ENCODE peak calls at places on chromosome 15, in four cellular contexts. U, M, Q and C are unnamed samples.

GRCh38 chr15:62966294-62966693 is 76.3 kb upstream of the TPM1 start:
- DNase-seq in M (no peak), U (no peak), Q (no peak), C (no peak)

GRCh38 chr15:98177950-98178848 is 217.7 kb downstream of the ARRDC4 start:
- DNase-seq in Q (peak; percentile 67), U (no peak), M (no peak), C (peak; percentile 66)

GRCh38 chr15:62453979-62454378 is 288.9 kb upstream of the C2CD4B start:
- DNase-seq in M (no peak), U (no peak), Q (no peak), C (no peak)

GRCh38 chr15:92705693-92706618 is 50.4 kb upstream of the FAM174B start:
- DNase-seq in Q (no peak), M (no peak), U (no peak), C (no peak)

GRCh38 chr15:49435201-49435600 is 12.2 kb downstream of the FGF7 start:
- DNase-seq in U (no peak), M (no peak), Q (no peak), C (no peak)

GRCh38 chr15:28114721-28115622 is 15.9 kb upstream of the OCA2 start:
- DNase-seq in Q (no peak), U (no peak), M (no peak), C (peak; percentile 33)

GRCh38 chr15:57784081-57784488 is 77.6 kb downstream of the POLR2M start:
- DNase-seq in U (peak; percentile 69), M (peak; percentile 21), Q (no peak), C (no peak)

GRCh38 chr15:101070502-101071273 is 151.5 kb downstream of the LRRK1 start:
- DNase-seq in Q (no peak), U (peak; percentile 69), M (no peak), C (no peak)

GRCh38 chr15:40114218-40114617 is 5.5 kb upstream of the BMF start:
- DNase-seq in M (no peak), U (no peak), Q (no peak), C (no peak)

GRCh38 chr15:82532991-82533481 is 7.2 kb downstream of the RPS17 start:
- DNase-seq in U (no peak), Q (no peak), M (no peak), C (no peak)
- H3K36me3 ChIP-seq in U (peaks cover 15% of the 10 kb centered on the region), Q (peaks cover 25% of the 10 kb centered on the region), M (peaks cover 57% of the 10 kb centered on the region), C (peaks cover 22% of the 10 kb centered on the region)

DNA sequence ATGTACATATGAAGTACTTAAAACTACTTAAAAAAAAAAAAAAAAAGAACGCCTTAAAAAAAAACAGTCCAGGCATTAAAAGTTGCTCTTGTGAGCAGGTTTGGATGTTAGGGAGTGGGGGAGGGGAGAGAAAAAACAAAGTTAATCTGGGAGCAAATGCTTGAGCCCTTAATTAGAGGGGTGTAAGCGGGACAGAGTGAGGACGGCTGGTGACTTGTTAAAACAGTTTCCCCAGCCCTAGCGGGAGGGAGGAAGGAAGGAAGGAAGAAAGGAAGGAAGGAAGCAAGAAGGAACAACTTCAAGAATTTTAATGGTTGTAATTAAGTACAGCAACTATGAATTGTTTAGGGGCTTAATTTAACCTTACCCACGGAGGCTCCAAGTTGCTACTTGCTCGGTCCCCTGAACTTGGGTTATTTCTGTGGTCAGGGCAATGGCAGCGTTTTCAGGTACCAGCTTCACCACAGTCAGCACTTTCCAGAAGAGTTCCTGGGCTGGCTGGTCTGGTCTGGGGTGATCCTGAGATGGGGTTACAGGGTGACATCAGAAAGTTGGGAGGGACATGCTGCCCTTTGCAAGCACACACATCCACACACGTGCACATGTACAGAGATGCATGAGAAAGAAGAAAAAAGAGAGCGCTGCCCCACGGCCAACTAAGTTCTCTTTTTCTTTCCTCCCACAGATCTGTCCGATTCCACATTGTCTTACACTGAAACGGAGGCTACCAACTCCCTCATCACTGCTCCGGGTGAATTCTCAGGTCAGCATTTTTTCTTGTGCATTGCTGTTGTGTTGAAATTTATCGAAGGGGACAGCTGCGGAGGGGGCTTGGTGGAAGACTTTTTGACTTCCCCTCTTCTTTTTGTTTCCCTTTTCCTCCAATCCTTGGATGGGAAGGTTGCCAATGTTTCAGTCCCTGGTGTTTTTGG is 14.0 kb downstream of the SMAD6 start:
- DNase-seq in Q (no peak), U (no peak), M (no peak), C (no peak)
- H3K4me3 ChIP-seq in Q (no peak overlapping the region), U (no peak overlapping the region), M (no peak overlapping the region), C (no peak overlapping the region)

GRCh38 chr15:78914027-78914764 is 30.6 kb downstream of the CTSH start:
- DNase-seq in M (peak; percentile 57), U (peak; percentile 26), Q (no peak), C (peak; percentile 78)
- H3K27me3 ChIP-seq in M (no peaks in the 10 kb centered on the region), U (no peaks in the 10 kb centered on the region), Q (no peaks in the 10 kb centered on the region), C (no peaks in the 10 kb centered on the region)

GRCh38 chr15:74682954-74683353 is 12.9 kb downstream of the EDC3 start:
- DNase-seq in Q (no peak), M (no peak), U (no peak), C (no peak)
- H3K36me3 ChIP-seq in Q (peaks cover 21% of the 10 kb centered on the region), M (peaks cover 17% of the 10 kb centered on the region), U (peaks cover 2% of the 10 kb centered on the region), C (no peaks in the 10 kb centered on the region)

GRCh38 chr15:75713338-75713895 is 769 bp upstream of the CSPG4 start:
- DNase-seq in U (no peak), Q (no peak), M (peak; percentile 51), C (peak; percentile 77)

GRCh38 chr15:75714195-75714594 is 1.5 kb upstream of the CSPG4 start:
- DNase-seq in U (no peak), Q (no peak), M (no peak), C (no peak)

GRCh38 chr15:75718326-75718725 is 5.7 kb upstream of the CSPG4 start:
- DNase-seq in Q (no peak), U (peak; percentile 67), M (no peak), C (no peak)

GRCh38 chr15:75712668-75713337 is at the start of gene CSPG4:
- DNase-seq in M (peak; percentile 77), U (no peak), Q (no peak), C (peak; percentile 95)
- H3K4me3 ChIP-seq in M (peak within 1 kb of the TSS; percentile 83), U (peak within 1 kb of the TSS; percentile 86), Q (no peak within 1 kb of the TSS), C (peak within 1 kb of the TSS; percentile 46)

DNA sequence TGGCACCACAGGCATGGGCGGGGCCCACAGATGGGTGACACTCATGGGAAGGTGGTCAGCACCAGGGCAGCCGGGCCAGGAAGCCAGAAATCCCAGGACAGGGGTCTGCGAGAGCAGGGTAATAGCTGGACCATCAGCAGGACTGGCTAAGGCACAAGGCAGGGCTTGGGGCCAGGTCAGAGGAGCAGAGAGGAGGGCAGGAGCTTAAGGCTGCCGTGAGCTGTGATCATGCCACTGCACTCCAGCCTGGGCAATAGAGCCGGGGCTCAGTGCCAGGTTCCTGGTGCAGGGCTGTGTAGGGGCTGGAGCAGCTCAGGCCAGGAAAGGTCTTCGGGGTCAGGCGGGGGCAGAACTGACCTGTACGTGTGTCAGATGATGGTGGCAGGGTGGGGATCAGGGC is 64.2 kb upstream of the LINGO1 start:
- DNase-seq in Q (no peak), U (no peak), M (peak; percentile 3), C (no peak)
- H3K27me3 ChIP-seq in Q (no peaks in the 10 kb centered on the region), U (peaks cover 4% of the 10 kb centered on the region), M (peaks cover 15% of the 10 kb centered on the region), C (no peaks in the 10 kb centered on the region)